ENCODE peak calls at places on chromosomes 11 and 22, in ten cellular contexts. T is H9, O is WTC11, Z is kidney tubule cell, R is endodermal cell, P is HFFc6, I is nucleus accumbens, Y is NCI-H1436, S is adrenal gland, H is AML-193. L is an unnamed sample.
A peak's percentile ranks its signal among the peaks of the same experiment; 100 is the strongest.

GRCh38 chr22:45302047-45302446 is 7.7 kb upstream of the FAM118A start:
- DNase-seq in S (no peak), R (no peak), O (no peak), Y (no peak), T (no peak), H (no peak), I (no peak), P (peak; percentile 83), Z (peak; percentile 30), L (no peak)

GRCh38 chr22:32482708-32483107 is 8.1 kb downstream of the FBXO7 start:
- DNase-seq in Z (peak; percentile 52), H (no peak), T (no peak), I (no peak), P (no peak), S (no peak), Y (no peak), O (no peak), R (no peak), L (no peak)

GRCh38 chr11:45208135-45208534 is 61.7 kb downstream of the PRDM11 start:
- DNase-seq in R (no peak), Y (peak; percentile 20), O (no peak), S (no peak), I (no peak), P (no peak), T (no peak), H (no peak), Z (no peak), L (no peak)

GRCh38 chr22:47018010-47018910 is 255.8 kb downstream of the TBC1D22A start:
- DNase-seq in P (no peak), R (no peak), T (no peak), H (no peak), S (no peak), I (no peak), Z (no peak), Y (no peak), O (no peak), L (no peak)

GRCh38 chr11:72762641-72763304 is 10.6 kb upstream of the ARAP1 start:
- DNase-seq in I (no peak), Y (no peak), T (no peak), R (no peak), O (no peak), H (no peak), P (no peak), S (no peak), Z (peak; percentile 31), L (no peak)

GRCh38 chr22:37715760-37716159 is 18.9 kb downstream of the TRIOBP start:
- DNase-seq in S (no peak), T (no peak), H (no peak), Y (no peak), O (no peak), I (no peak), P (no peak), R (no peak), Z (no peak), L (no peak)

GRCh38 chr11:22752908-22753310 is 76.7 kb downstream of the SVIP start:
- DNase-seq in H (peak; percentile 16), Y (no peak), P (no peak), I (no peak), Z (no peak), O (no peak), S (no peak), R (no peak), T (no peak), L (no peak)

GRCh38 chr11:82930734-82931133 is 29.2 kb downstream of the DDIAS start:
- DNase-seq in Y (no peak), H (no peak), I (no peak), S (no peak), Z (no peak), O (no peak), T (no peak), P (no peak), R (no peak), L (no peak)

GRCh38 chr11:19992998-19993397 is 167.3 kb downstream of the DBX1 start:
- DNase-seq in H (no peak), R (no peak), I (no peak), S (no peak), Z (no peak), O (no peak), Y (no peak), T (no peak), P (no peak), L (no peak)

GRCh38 chr22:33569547-33569946 is 350.7 kb downstream of the LARGE1 start:
- DNase-seq in H (no peak), T (no peak), O (peak; percentile 44), Y (no peak), P (no peak), I (no peak), R (peak; percentile 53), Z (no peak), S (no peak), L (no peak)

GRCh38 chr22:48098243-48098935 is 1335.9 kb downstream of the TBC1D22A start:
- DNase-seq in H (peak; percentile 3), R (no peak), I (no peak), O (no peak), T (no peak), Y (no peak), Z (no peak), P (no peak), S (no peak), L (peak; percentile 81)

GRCh38 chr11:77506857-77507256 is 33.0 kb upstream of the PAK1 start:
- DNase-seq in H (no peak), S (no peak), Y (no peak), O (no peak), I (no peak), R (no peak), T (no peak), Z (peak; percentile 36), P (peak; percentile 24), L (no peak)

GRCh38 chr22:37314315-37315046 is 32.2 kb downstream of the CYTH4 start:
- DNase-seq in Y (no peak), S (no peak), R (no peak), O (no peak), I (no peak), T (no peak), H (no peak), Z (peak; percentile 37), P (no peak), L (peak; percentile 29)

GRCh38 chr11:95512682-95513081 is 276.9 kb downstream of the FAM76B start:
- DNase-seq in Z (peak; percentile 68), T (no peak), Y (no peak), H (no peak), I (no peak), R (no peak), O (no peak), P (peak; percentile 33), S (peak; percentile 91), L (no peak)

GRCh38 chr22:40189979-40190378 is 12.3 kb downstream of the TNRC6B start:
- DNase-seq in R (no peak), Y (no peak), S (no peak), H (no peak), I (no peak), O (no peak), P (peak; percentile 52), T (no peak), Z (peak; percentile 16), L (no peak)

GRCh38 chr11:11512929-11513328 is 108.9 kb downstream of the GALNT18 start:
- DNase-seq in S (no peak), Z (no peak), R (no peak), I (no peak), T (no peak), P (no peak), Y (no peak), H (no peak), O (no peak), L (no peak)

GRCh38 chr11:10506013-10506370 is 35.0 kb downstream of the RNF141 start:
- DNase-seq in P (no peak), S (peak; percentile 38), H (no peak), O (no peak), Z (peak; percentile 33), T (no peak), Y (no peak), R (no peak), I (no peak), L (no peak)

GRCh38 chr22:24406322-24407277 is 20.8 kb upstream of the ADORA2A start:
- DNase-seq in H (no peak), S (peak; percentile 77), I (no peak), P (no peak), Z (no peak), T (no peak), O (no peak), Y (no peak), R (peak; percentile 42), L (no peak)

GRCh38 chr22:41842996-41843970 is 10.4 kb downstream of the SREBF2 start:
- DNase-seq in H (no peak), P (no peak), Z (no peak), T (no peak), O (no peak), S (no peak), R (no peak), Y (no peak), I (no peak), L (no peak)

GRCh38 chr11:27392715-27393114 is 29.7 kb upstream of the CCDC34 start:
- DNase-seq in P (peak; percentile 78), H (no peak), S (no peak), Y (no peak), I (no peak), R (no peak), O (no peak), T (no peak), Z (peak; percentile 59), L (no peak)

GRCh38 chr22:28582806-28583205 is 96.8 kb downstream of the TTC28 start:
- DNase-seq in Z (peak; percentile 9), Y (no peak), S (no peak), P (peak; percentile 85), R (no peak), O (no peak), T (no peak), H (no peak), I (no peak), L (no peak)

GRCh38 chr11:20599424-20600346 is at the start of gene SLC6A5:
- DNase-seq in S (peak; percentile 57), R (peak; percentile 97), O (peak; percentile 93), H (peak; percentile 7), I (no peak), T (peak; percentile 90), P (no peak), Z (peak; percentile 56), Y (no peak), L (no peak)

GRCh38 chr22:42902875-42903510 is 45.9 kb upstream of the ARFGAP3 start:
- DNase-seq in P (no peak), I (no peak), H (no peak), T (peak; percentile 44), O (peak; percentile 30), Z (no peak), R (peak; percentile 69), Y (no peak), S (no peak), L (no peak)